ENCODE peak calls at places on chromosomes 3 and 15, in six cellular contexts. A is cardiac fibroblast, J is uterus, K is HFF-Myc, S is suprapubic skin, O is stomach. H is an unnamed sample.
A peak's percentile ranks its signal among the peaks of the same experiment; 100 is the strongest.

GRCh38 chr15:70164156-70164900 is 66.6 kb upstream of the TLE3 start:
- DNase-seq in A (no peak), J (no peak), K (no peak), S (no peak), O (no peak), H (no peak)

GRCh38 chr15:49154799-49155109 is 645 bp downstream of the COPS2 start:
- DNase-seq in A (peak; percentile 28), J (no peak), K (no peak), S (no peak), O (no peak), H (no peak)

GRCh38 chr15:22237891-22238275 is 157.6 kb downstream of the OR4M2 start:
- DNase-seq in A (no peak), J (no peak), K (no peak), S (no peak), O (no peak), H (no peak)

GRCh38 chr15:65856821-65857455 is 12.4 kb upstream of the RAB11A start:
- DNase-seq in A (peak; percentile 66), J (peak; percentile 26), K (no peak), S (peak; percentile 84), O (peak; percentile 83), H (peak; percentile 64)

GRCh38 chr15:64023215-64023614 is 23.1 kb downstream of the DAPK2 start:
- DNase-seq in A (no peak), J (no peak), K (no peak), S (no peak), O (peak; percentile 41), H (no peak)

GRCh38 chr3:155079795-155080546 is at the start of gene MME:
- DNase-seq in A (peak; percentile 86), J (no peak), K (peak; percentile 78), S (no peak), O (peak; percentile 34), H (peak; percentile 82)

GRCh38 chr3:189936210-189936609 is 184.5 kb downstream of the P3H2 start:
- DNase-seq in A (no peak), J (no peak), K (no peak), S (no peak), O (no peak), H (no peak)

GRCh38 chr15:80203361-80203885 is 48.6 kb downstream of the CTXND1 start:
- DNase-seq in A (no peak), J (no peak), K (no peak), S (peak; percentile 69), O (no peak), H (no peak)

GRCh38 chr15:90000175-90000923 is 775 bp upstream of the ZNF710 start:
- DNase-seq in A (peak; percentile 34), J (peak; percentile 40), K (no peak), S (no peak), O (no peak), H (peak; percentile 41)

GRCh38 chr15:99123706-99124451 is 19.0 kb downstream of the SYNM start:
- DNase-seq in A (peak; percentile 93), J (peak; percentile 86), K (peak; percentile 96), S (peak; percentile 93), O (peak; percentile 78), H (peak; percentile 93)

GRCh38 chr15:44075535-44075934 is 119.5 kb downstream of the FRMD5 start:
- DNase-seq in A (peak; percentile 53), J (no peak), K (no peak), S (no peak), O (no peak), H (no peak)

GRCh38 chr15:88701561-88702095 is 62.8 kb downstream of the ISG20 start:
- DNase-seq in A (no peak), J (no peak), K (no peak), S (no peak), O (no peak), H (peak; percentile 3)

GRCh38 chr3:126129408-126129891 is 45.5 kb upstream of the SLC41A3 start:
- DNase-seq in A (peak; percentile 45), J (peak; percentile 21), K (no peak), S (peak; percentile 80), O (peak; percentile 86), H (no peak)

GRCh38 chr3:179452166-179452544 is 885 bp upstream of the GNB4 start:
- DNase-seq in A (peak; percentile 87), J (no peak), K (no peak), S (no peak), O (no peak), H (peak; percentile 83)

GRCh38 chr3:179451335-179452165 is at the start of gene GNB4:
- DNase-seq in A (peak; percentile 91), J (peak; percentile 79), K (peak; percentile 55), S (peak; percentile 84), O (peak; percentile 73), H (peak; percentile 86)

GRCh38 chr3:179450901-179451334 is 352 bp downstream of the GNB4 start:
- DNase-seq in A (peak; percentile 44), J (peak; percentile 41), K (no peak), S (no peak), O (no peak), H (peak; percentile 37)

GRCh38 chr3:179449621-179450020 is 1.6 kb downstream of the GNB4 start:
- DNase-seq in A (peak; percentile 40), J (no peak), K (no peak), S (no peak), O (no peak), H (peak; percentile 29)

DNA sequence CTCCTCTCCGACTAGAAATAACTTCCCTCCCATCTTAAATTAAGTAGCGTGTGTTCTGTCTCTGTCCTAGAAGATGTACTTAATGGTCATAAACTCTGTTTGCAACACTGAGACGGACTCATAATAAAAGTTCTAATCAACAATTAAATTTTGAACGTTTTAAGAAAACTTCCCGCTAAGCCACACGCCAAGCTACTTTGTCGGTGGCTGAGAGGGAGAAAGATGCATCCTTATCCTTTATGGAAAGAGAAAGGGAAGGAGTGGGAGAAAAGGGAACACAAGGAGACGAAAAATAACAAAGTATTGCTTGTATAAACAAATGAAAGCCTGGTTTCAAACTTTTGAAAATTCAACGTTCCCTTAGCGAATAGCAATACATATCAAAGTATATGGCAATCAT is 949 bp downstream of the GNB4 start:
- DNase-seq in A (peak; percentile 22), J (no peak), K (no peak), S (no peak), O (no peak), H (peak; percentile 48)
- H3K4me3 ChIP-seq in A (peak overlapping the region; percentile 68), J (peak overlapping the region; percentile 59), K (peak overlapping the region; percentile 86), S (peak overlapping the region; percentile 83), O (peak overlapping the region; percentile 74), H (peak overlapping the region; percentile 92)

DNA sequence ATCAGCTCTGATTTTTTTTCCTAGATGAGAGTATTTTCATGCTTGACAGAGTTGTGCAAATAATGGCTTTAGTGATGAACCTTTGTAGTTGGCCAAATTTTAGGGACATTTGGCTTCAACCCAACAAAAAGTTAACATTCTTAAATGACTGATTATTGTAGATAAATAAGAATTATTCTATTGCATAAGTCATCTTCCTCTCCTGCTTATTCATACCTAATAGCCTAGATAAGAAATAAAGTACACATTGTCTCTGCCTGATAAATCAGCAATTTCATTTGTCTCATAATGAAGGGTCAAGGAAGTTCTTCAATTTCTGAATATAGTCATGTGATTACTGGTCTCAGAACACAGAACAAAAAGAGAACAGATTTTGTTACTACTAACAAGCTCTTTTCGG is 428.9 kb upstream of the IL12A start:
- DNase-seq in A (peak; percentile 5), J (no peak), K (no peak), S (no peak), O (no peak), H (no peak)
- TF ChIP-seq CTCF in A (no peak), J (no peak), K (no peak), S (no peak), O (no peak), H (no peak)

GRCh38 chr3:69865920-69866679 is 126.8 kb downstream of the MITF start:
- DNase-seq in A (no peak), J (peak; percentile 26), K (no peak), S (no peak), O (peak; percentile 83), H (peak; percentile 39)
- H3K4me3 ChIP-seq in A (no peak overlapping the region), J (no peak overlapping the region), K (no peak overlapping the region), S (peak overlapping the region; percentile 31), O (peak overlapping the region; percentile 41), H (peak overlapping the region; percentile 37)

DNA sequence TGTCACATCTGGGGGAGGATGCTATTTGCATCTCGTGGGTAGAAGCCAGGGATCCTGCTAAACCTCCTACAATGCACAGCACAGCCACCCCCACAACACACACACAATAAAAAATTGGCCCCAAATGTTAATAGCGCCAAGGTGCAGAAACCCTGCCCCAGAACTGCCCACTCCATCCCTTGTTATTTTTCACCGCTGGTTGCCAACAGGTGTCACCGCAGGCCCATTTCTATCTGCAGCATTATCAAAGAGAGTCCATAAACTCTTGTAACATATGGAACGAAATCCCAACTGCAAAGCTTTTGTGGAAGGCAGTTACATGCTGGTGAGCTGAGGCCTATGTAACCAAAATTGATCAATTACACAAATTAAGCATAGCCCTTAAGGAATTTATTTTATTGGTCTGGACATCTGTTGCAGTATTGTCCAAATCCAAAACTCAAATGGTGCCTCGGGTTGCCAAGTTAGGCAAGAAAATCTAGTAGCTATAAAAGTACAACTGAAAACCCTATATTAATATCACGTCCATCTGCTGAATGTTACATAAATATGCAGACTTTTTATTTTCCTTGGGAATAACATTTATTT is 66.2 kb downstream of the SAMMSON start:
- DNase-seq in A (no peak), J (no peak), K (no peak), S (no peak), O (peak; percentile 35), H (no peak)
- TF ChIP-seq CTCF in A (no peak), J (no peak), K (peak; percentile 35), S (no peak), O (peak; percentile 9), H (no peak)

DNA sequence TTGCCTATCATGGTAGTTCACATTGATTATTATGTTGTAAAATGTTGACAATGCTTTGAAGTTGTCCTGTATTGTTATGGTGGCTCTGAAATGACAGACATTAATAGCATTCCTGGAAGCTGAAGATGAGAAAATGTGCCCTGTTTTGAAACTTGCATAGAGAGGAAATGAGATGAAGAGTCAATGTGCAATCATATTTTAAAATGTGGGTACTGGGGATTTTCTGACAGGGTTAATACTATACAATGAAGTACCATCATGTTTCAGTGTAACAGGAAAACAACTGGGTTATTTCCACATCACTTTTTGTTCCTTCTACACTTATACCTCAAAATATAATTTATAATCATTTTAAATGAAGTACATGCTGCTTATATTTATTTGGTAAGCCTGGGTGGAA is 2.9 kb downstream of the RBMS3 start:
- DNase-seq in A (peak; percentile 17), J (no peak), K (no peak), S (no peak), O (no peak), H (no peak)
- H3K4me3 ChIP-seq in A (peak overlapping the region; percentile 73), J (peak overlapping the region; percentile 44), K (peak overlapping the region; percentile 72), S (peak overlapping the region; percentile 58), O (peak overlapping the region; percentile 44), H (peak overlapping the region; percentile 86)

DNA sequence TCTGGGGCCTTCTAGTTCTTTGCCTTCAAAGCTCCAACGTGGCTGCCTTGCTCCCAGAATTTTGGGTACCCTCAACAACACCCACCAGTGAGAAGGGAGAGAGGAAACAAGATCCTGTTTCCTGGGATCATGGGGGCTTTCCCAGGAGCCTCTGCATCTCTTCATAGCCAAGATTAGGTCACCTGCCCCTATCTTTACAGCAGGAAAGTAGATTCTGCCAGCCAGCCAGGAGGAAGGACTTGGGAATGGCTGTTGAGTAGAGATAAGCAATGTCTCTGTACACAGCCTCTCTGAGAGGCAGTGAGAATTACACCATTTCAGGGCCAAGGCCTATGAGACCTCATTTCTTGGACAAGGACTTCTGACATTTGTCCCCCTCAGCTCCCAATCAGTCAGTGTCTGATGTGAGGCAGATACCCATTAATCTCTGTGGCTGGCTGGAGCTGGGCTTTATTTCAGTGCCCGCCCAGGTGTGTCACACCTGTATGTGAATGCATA is 8.5 kb downstream of the GPX1 start:
- DNase-seq in A (no peak), J (no peak), K (no peak), S (no peak), O (no peak), H (no peak)
- TF ChIP-seq CTCF in A (no peak), J (no peak), K (no peak), S (no peak), O (no peak), H (no peak)

H was measured in fibroblast of villous mesenchyme.